ENCODE peak calls at places on chromosome 6, in four cellular contexts. I, K, N and V are unnamed samples.

GRCh38 chr6:10793695-10794094 is 44.6 kb downstream of the MAK start:
- DNase-seq in N (no peak), K (no peak), I (no peak), V (no peak)

GRCh38 chr6:98514073-98514720 is 320.2 kb upstream of the POU3F2 start:
- DNase-seq in K (no peak), I (no peak), N (no peak), V (no peak)

GRCh38 chr6:118344014-118344670 is 204.0 kb upstream of the PLN start:
- DNase-seq in K (peak), I (no peak), N (no peak), V (no peak)

GRCh38 chr6:63395388-63395787 is 75.6 kb upstream of the LGSN start:
- DNase-seq in N (no peak), I (no peak), K (no peak), V (no peak)

GRCh38 chr6:31898200-31899011 is 908 bp upstream of the EHMT2 start:
- DNase-seq in N (no peak), K (peak), I (no peak), V (peak)

GRCh38 chr6:2938632-2939083 is 32.7 kb downstream of the SERPINB6 start:
- DNase-seq in N (peak), K (peak), I (no peak), V (no peak)

GRCh38 chr6:31468316-31468715 is 29.6 kb upstream of the MICB start:
- DNase-seq in K (no peak), I (no peak), N (no peak), V (no peak)

GRCh38 chr6:84651583-84651982 is 112.8 kb downstream of the TBX18 start:
- DNase-seq in K (no peak), N (no peak), I (no peak), V (no peak)

DNA sequence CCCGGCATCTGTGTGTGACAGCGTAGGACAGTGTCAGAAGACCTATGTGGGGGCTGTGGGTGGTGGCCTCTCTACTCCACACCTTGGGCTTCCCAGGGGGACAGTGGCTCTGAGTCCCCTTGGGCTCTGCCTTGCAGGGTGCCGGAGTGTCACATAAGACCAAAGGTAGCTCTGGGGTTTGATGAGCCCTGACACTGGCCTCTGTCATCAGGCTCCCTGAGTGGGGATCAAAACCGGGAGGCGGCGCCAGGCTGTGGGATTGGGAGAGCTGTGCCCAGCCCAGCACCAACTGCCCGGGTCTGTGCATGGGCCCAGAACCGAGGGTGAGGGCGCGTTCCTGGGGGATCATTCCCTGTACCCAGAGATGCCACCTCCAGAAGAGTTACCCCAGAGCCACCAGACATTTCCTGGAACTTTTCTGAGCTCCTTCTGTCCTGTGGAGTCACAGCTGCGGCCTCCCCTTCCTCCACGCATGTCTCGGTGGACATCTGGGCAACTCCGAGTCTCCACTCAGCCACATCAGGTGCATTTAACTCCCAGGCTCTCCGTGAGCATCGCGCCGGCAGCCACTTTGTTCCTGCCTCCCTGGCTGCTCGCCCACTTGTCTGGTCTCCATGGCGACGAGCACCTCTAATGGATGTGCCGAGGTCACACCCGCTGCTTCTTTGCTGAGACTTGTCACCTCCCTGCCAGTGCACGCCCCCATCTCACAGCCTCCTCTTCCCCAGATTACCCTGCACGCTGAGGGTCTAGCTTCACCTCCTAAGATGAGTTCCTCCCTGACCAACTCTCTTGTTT is 94.7 kb downstream of the TMEM242 start:
- DNase-seq in K (no peak), N (peak), I (no peak), V (peak)
- TF ChIP-seq FOXJ3 in K (no peak), N (no peak), I (no peak), V (no peak)

GRCh38 chr6:35027807-35028206 is 113.3 kb downstream of the TCP11 start:
- DNase-seq in N (no peak), K (no peak), I (no peak), V (no peak)

GRCh38 chr6:35023601-35024000 is 117.5 kb downstream of the TCP11 start:
- DNase-seq in N (no peak), I (no peak), K (no peak), V (no peak)

GRCh38 chr6:35024601-35025054 is 116.5 kb downstream of the TCP11 start:
- DNase-seq in K (peak), N (peak), I (no peak), V (peak)

GRCh38 chr6:35026434-35027222 is 114.5 kb downstream of the TCP11 start:
- DNase-seq in N (no peak), I (no peak), K (no peak), V (no peak)

DNA sequence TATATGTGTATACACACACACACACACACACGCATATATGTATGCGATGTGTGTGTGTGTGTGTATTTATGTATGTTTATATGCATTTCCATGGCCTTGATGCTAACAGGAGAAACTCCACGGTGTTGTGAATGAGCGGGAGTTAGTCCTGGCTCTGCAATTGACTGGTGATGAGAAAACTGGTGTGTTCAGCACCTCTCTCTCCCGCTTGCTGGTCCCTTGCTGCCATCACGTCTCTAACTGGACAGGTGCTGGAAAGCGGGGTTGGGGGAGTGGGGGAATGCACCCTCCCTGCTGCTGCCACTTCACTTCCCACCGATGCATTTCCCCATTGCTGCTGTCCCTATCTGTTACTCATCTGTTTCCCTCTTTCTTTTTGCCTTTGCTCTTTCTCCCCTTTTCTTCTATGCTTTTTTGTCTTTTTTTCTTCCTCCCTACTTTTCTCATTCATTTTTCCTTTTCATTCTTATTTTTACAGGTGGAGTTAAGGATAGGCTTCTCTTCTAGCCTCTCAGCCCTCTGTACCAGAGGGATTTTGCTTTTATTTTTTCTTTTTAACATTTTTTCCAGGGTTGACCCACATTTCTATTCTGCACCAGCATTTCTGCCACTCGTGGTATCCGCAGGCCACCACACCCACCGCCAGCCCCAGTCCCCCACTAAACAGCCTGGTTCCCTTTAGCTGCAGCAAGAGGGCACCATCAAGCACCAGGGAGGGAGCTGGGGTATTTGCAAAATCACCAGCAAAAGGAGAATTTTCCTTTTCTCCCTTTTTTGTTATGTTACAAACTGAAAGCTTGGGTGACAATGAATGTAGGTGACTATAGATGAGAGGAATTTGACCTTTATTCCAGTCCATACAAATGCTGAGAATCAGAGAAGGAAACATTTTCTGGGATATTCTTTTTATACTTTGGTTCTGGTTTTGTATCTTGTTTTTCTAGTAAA is 115.6 kb downstream of the TCP11 start:
- DNase-seq in I (peak), K (no peak), N (no peak), V (no peak)
- TF ChIP-seq FOXJ3 in I (peak), K (no peak), N (no peak), V (no peak)

DNA sequence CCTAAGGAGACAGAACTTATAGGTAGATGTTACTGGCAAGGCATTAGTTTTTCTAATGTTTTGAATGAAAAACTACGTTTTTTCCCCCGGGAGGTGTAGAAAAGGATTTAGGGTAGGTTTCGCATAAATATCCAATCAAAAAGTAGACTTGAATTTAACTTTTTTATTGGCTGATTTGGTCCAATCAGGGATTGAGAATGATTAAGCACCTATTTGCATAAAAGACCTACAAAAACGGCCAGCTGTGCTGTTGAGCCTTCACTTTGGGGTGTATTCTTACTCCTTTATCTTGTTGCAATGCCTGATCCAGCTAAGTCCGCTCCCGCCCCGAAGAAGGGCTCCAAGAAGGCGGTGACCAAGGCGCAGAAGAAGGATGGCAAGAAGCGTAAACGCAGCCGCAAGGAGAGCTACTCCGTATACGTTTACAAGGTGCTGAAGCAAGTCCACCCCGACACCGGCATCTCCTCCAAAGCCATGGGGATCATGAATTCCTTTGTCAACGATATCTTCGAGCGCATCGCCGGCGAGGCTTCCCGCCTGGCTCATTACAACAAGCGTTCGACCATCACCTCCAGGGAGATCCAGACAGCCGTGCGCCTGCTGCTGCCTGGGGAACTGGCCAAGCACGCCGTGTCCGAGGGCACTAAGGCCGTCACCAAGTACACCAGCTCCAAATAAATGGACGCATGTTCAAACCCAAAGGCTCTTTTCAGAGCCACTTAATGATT is 113.5 kb upstream of the BTN3A2 start:
- DNase-seq in K (no peak), N (peak), I (peak), V (peak)
- TF ChIP-seq FOXJ3 in K (peak), N (no peak), I (no peak), V (no peak)

DNA sequence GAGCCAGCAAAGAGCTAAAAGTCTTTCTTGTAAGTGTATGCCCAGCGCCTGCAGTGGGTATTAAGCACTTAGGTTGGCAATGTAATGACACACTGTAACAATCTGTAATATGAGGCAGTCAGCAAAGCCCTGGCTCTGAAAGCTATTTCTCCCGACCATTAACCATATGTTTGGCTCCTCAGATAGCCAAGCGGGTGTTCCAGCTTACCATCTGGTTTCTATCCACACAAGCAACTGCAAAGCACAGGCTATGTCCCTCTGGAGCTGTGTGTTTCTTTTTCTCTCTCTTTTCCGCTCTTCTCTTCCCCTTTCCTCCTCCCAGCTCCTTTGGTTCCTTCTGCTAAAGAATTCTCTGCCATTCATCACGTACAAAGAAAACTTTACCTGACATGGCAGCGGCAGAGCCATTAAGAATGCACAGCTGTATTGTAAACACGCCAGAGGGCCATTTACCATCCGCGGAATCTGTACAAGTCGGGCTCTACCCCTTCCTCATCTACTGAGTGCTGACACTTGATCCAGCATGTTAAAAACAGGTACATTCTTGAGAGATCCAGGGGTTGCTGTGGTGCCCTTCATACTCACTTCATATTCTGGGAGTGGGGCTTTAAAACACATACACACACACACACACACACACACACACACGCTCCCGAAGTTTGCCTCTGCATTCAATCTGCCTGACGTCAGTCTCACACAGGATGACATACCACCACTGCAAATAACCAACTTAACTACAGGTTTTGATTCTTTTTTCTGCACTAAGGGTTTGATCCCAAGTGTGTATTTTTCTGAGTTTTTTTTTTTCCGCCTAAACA is 77.3 kb downstream of the BACH2 start:
- DNase-seq in I (no peak), K (no peak), N (no peak), V (peak)
- TF ChIP-seq FOXJ3 in I (no peak), K (no peak), N (no peak), V (peak)